ENCODE peak calls at places on chromosomes 6 and 20, in seven cellular contexts. P, B, M, D, Q, X and Z are unnamed samples.

GRCh38 chr6:3324262-3324942 is 65.7 kb downstream of the PSMG4 start:
- DNase-seq in P (peak; percentile 93), B (peak; percentile 96), M (peak; percentile 87), D (no peak), Q (peak; percentile 51), X (no peak), Z (no peak)

GRCh38 chr6:33192671-33193602 is 670 bp upstream of the COL11A2 start:
- DNase-seq in P (no peak), B (peak; percentile 64), M (no peak), D (peak; percentile 46), Q (peak; percentile 56), X (peak; percentile 68), Z (no peak)

GRCh38 chr6:90285611-90286381 is 10.8 kb downstream of the BACH2 start:
- DNase-seq in P (peak; percentile 90), B (peak; percentile 96), M (peak; percentile 80), D (peak; percentile 74), Q (peak; percentile 91), X (peak; percentile 78), Z (peak; percentile 69)

GRCh38 chr20:5127204-5127858 is 523 bp downstream of the CDS2 start:
- DNase-seq in P (peak; percentile 56), B (peak; percentile 65), M (peak; percentile 54), D (no peak), Q (peak; percentile 66), X (peak; percentile 74), Z (peak; percentile 44)

GRCh38 chr6:36874016-36874442 is 574 bp downstream of the PPIL1 start:
- DNase-seq in P (no peak), B (peak; percentile 67), M (peak; percentile 33), D (no peak), Q (no peak), X (no peak), Z (no peak)

GRCh38 chr6:36933102-36933501 is 21.4 kb upstream of the PI16 start:
- DNase-seq in P (peak; percentile 23), B (peak; percentile 60), M (peak; percentile 64), D (no peak), Q (no peak), X (no peak), Z (peak; percentile 75)

GRCh38 chr6:64037421-64037820 is 401.8 kb downstream of the PHF3 start:
- DNase-seq in P (no peak), B (no peak), M (no peak), D (no peak), Q (no peak), X (no peak), Z (no peak)

GRCh38 chr6:11730645-11731044 is 48.0 kb downstream of the ADTRP start:
- DNase-seq in P (no peak), B (no peak), M (no peak), D (no peak), Q (no peak), X (no peak), Z (no peak)

GRCh38 chr6:14031516-14031915 is 86.1 kb upstream of the CD83 start:
- DNase-seq in P (no peak), B (peak; percentile 19), M (no peak), D (no peak), Q (no peak), X (no peak), Z (no peak)

GRCh38 chr6:159758031-159759001 is 3.5 kb upstream of the ACAT2 start:
- DNase-seq in P (no peak), B (peak; percentile 75), M (peak; percentile 54), D (no peak), Q (peak; percentile 11), X (peak; percentile 41), Z (peak; percentile 42)

GRCh38 chr6:31918069-31918725 is 9.3 kb upstream of the C2 start:
- DNase-seq in P (no peak), B (peak; percentile 36), M (no peak), D (no peak), Q (no peak), X (no peak), Z (no peak)

GRCh38 chr6:56804996-56805395 is 149.9 kb upstream of the BEND6 start:
- DNase-seq in P (peak; percentile 80), B (peak; percentile 86), M (peak; percentile 68), D (no peak), Q (no peak), X (no peak), Z (no peak)

GRCh38 chr20:60108397-60108796 is 150.2 kb downstream of the CDH26 start:
- DNase-seq in P (no peak), B (no peak), M (no peak), D (no peak), Q (no peak), X (no peak), Z (peak; percentile 61)

GRCh38 chr20:19746396-19746795 is 11.7 kb upstream of the RIN2 start:
- DNase-seq in P (no peak), B (no peak), M (no peak), D (no peak), Q (no peak), X (no peak), Z (no peak)

GRCh38 chr6:146892613-146893401 is 294.0 kb downstream of the ADGB start:
- DNase-seq in P (peak; percentile 82), B (peak; percentile 84), M (peak; percentile 30), D (no peak), Q (no peak), X (no peak), Z (peak; percentile 37)

GRCh38 chr6:42260972-42261371 is 43.3 kb upstream of the MRPS10 start:
- DNase-seq in P (no peak), B (peak; percentile 20), M (peak; percentile 26), D (peak; percentile 69), Q (peak; percentile 71), X (peak; percentile 82), Z (no peak)

GRCh38 chr6:49713346-49713745 is at the start of gene CRISP2:
- DNase-seq in P (no peak), B (no peak), M (no peak), D (no peak), Q (no peak), X (peak; percentile 81), Z (no peak)

GRCh38 chr6:41027799-41028617 is 11.0 kb downstream of the UNC5CL start:
- DNase-seq in P (peak; percentile 63), B (peak; percentile 80), M (peak; percentile 87), D (peak; percentile 89), Q (peak; percentile 89), X (peak; percentile 88), Z (no peak)

GRCh38 chr6:21382821-21383455 is 210.6 kb upstream of the SOX4 start:
- DNase-seq in P (no peak), B (no peak), M (no peak), D (peak; percentile 51), Q (no peak), X (no peak), Z (no peak)

GRCh38 chr6:127737009-127737486 is 160.1 kb downstream of the C6orf58 start:
- DNase-seq in P (peak; percentile 79), B (peak; percentile 79), M (peak; percentile 71), D (peak; percentile 70), Q (peak; percentile 84), X (peak; percentile 84), Z (peak; percentile 56)

GRCh38 chr6:62998022-62998421 is 213.2 kb upstream of the FKBP1C start:
- DNase-seq in P (no peak), B (no peak), M (no peak), D (no peak), Q (no peak), X (no peak), Z (no peak)

GRCh38 chr6:129490551-129491245 is 219.3 kb downstream of the ARHGAP18 start:
- DNase-seq in P (peak; percentile 95), B (peak; percentile 94), M (peak; percentile 95), D (no peak), Q (peak; percentile 77), X (peak; percentile 40), Z (peak; percentile 92)

GRCh38 chr6:129492260-129492659 is 217.7 kb downstream of the ARHGAP18 start:
- DNase-seq in P (no peak), B (peak; percentile 48), M (no peak), D (no peak), Q (no peak), X (no peak), Z (no peak)

GRCh38 chr6:129493396-129493902 is 216.5 kb downstream of the ARHGAP18 start:
- DNase-seq in P (peak; percentile 62), B (peak; percentile 75), M (peak; percentile 67), D (no peak), Q (peak; percentile 44), X (no peak), Z (peak; percentile 75)

GRCh38 chr6:129489215-129489765 is 220.7 kb downstream of the ARHGAP18 start:
- DNase-seq in P (no peak), B (no peak), M (no peak), D (no peak), Q (no peak), X (no peak), Z (no peak)

GRCh38 chr6:129491436-129491835 is 218.5 kb downstream of the ARHGAP18 start:
- DNase-seq in P (no peak), B (no peak), M (peak; percentile 52), D (no peak), Q (no peak), X (no peak), Z (no peak)
- H3K4me3 ChIP-seq in P (no peak overlapping the region), B (peak overlapping the region; percentile 72), M (peak overlapping the region; percentile 68), D (no peak overlapping the region), Q (no peak overlapping the region), X (no peak overlapping the region), Z (peak overlapping the region; percentile 6)

GRCh38 chr6:136791296-136792065 is 796 bp downstream of the MAP3K5 start:
- DNase-seq in P (peak; percentile 61), B (peak; percentile 61), M (peak; percentile 50), D (peak; percentile 53), Q (peak; percentile 71), X (peak; percentile 45), Z (peak; percentile 49)
- TF ChIP-seq EZH2 in P (no peak), B (no peak), M (no peak), D (peak; percentile 91), Q (no peak), X (peak; percentile 73), Z (no peak)

DNA sequence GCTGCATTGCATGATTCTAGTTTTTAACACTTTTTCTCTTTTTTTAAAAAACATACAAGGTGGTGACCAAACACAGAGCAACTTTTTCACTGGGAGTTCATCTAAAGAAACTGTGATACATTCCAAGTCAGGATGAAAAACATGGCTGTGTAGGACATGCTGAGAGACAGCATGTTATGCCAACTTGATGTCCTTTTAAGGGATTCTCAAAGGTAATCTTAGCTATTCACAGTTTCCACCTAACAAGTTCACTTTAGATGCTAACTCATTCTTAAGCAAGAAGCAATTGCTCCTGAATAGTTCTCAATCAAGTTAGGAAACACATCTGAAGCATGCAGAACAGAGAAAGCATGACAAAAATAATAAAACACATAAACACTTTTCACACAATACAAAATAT is 3.3 kb downstream of the ASCC3 start:
- DNase-seq in P (no peak), B (peak; percentile 5), M (no peak), D (no peak), Q (no peak), X (peak; percentile 37), Z (no peak)
- H3K4me3 ChIP-seq in P (no peak overlapping the region), B (peak overlapping the region; percentile 0), M (no peak overlapping the region), D (no peak overlapping the region), Q (no peak overlapping the region), X (peak overlapping the region; percentile 74), Z (no peak overlapping the region)

GRCh38 chr20:62219101-62219991 is 732 bp downstream of the HRH3 start:
- DNase-seq in P (no peak), B (peak; percentile 48), M (no peak), D (peak; percentile 82), Q (no peak), X (peak; percentile 81), Z (no peak)
- TF ChIP-seq EZH2 in P (peak; percentile 69), B (no peak), M (no peak), D (no peak), Q (peak; percentile 29), X (peak; percentile 54), Z (no peak)